ENCODE peak calls at places on chromosomes 2 and 18, in five cellular contexts. One of them, this sample, is unnamed.

GRCh38 chr18:74310411-74310810 is 5.2 kb upstream of the C18orf63 start:
- DNase-seq in OCI-M1: no peak
- DNase-seq in brain microvascular endothelial cell: peak
- DNase-seq in DMS153: no peak
- DNase-seq in hypothalamus: no peak
- DNase-seq in this sample: no peak

GRCh38 chr18:70558371-70558770 is 269.5 kb downstream of the SOCS6 start:
- DNase-seq in DMS153: no peak
- DNase-seq in hypothalamus: no peak
- DNase-seq in brain microvascular endothelial cell: no peak
- DNase-seq in OCI-M1: no peak
- DNase-seq in this sample: no peak

GRCh38 chr2:102910724-102911123 is 148.9 kb downstream of the TMEM182 start:
- DNase-seq in hypothalamus: no peak
- DNase-seq in OCI-M1: no peak
- DNase-seq in DMS153: no peak
- DNase-seq in brain microvascular endothelial cell: no peak
- DNase-seq in this sample: no peak

GRCh38 chr18:59787998-59788875 is 91.0 kb upstream of the CCBE1 start:
- DNase-seq in hypothalamus: no peak
- DNase-seq in DMS153: no peak
- DNase-seq in OCI-M1: peak
- DNase-seq in brain microvascular endothelial cell: peak
- DNase-seq in this sample: no peak

GRCh38 chr2:85445316-85446295 is 27.1 kb downstream of the SH2D6 start:
- DNase-seq in OCI-M1: peak
- DNase-seq in DMS153: peak
- DNase-seq in hypothalamus: no peak
- DNase-seq in brain microvascular endothelial cell: no peak
- DNase-seq in this sample: no peak

GRCh38 chr2:10257500-10258147 is 45.1 kb upstream of the HPCAL1 start:
- DNase-seq in DMS153: no peak
- DNase-seq in hypothalamus: no peak
- DNase-seq in brain microvascular endothelial cell: no peak
- DNase-seq in OCI-M1: no peak
- DNase-seq in this sample: no peak

GRCh38 chr2:3349211-3349693 is 28.4 kb downstream of the EIPR1 start:
- DNase-seq in DMS153: peak
- DNase-seq in OCI-M1: no peak
- DNase-seq in hypothalamus: peak
- DNase-seq in brain microvascular endothelial cell: peak
- DNase-seq in this sample: no peak

GRCh38 chr2:46763861-46764260 is 151.7 kb downstream of the MCFD2 start:
- DNase-seq in hypothalamus: no peak
- DNase-seq in brain microvascular endothelial cell: no peak
- DNase-seq in DMS153: no peak
- DNase-seq in OCI-M1: no peak
- DNase-seq in this sample: no peak

GRCh38 chr2:167945660-167946366 is 301.6 kb downstream of the STK39 start:
- DNase-seq in hypothalamus: no peak
- DNase-seq in DMS153: no peak
- DNase-seq in brain microvascular endothelial cell: no peak
- DNase-seq in OCI-M1: peak
- DNase-seq in this sample: no peak

GRCh38 chr2:27370816-27371620 is 602 bp downstream of the SNX17 start:
- DNase-seq in DMS153: no peak
- DNase-seq in hypothalamus: peak
- DNase-seq in brain microvascular endothelial cell: peak
- DNase-seq in OCI-M1: peak
- DNase-seq in this sample: no peak

GRCh38 chr2:112021781-112022231 is 33.3 kb upstream of the TMEM87B start:
- DNase-seq in OCI-M1: peak
- DNase-seq in brain microvascular endothelial cell: no peak
- DNase-seq in hypothalamus: no peak
- DNase-seq in DMS153: no peak
- DNase-seq in this sample: no peak

GRCh38 chr2:217291259-217291658 is 431.4 kb upstream of the TNP1 start:
- DNase-seq in hypothalamus: no peak
- DNase-seq in DMS153: no peak
- DNase-seq in brain microvascular endothelial cell: no peak
- DNase-seq in OCI-M1: no peak
- DNase-seq in this sample: no peak

GRCh38 chr2:127651987-127652550 is 6.1 kb downstream of the GPR17 start:
- DNase-seq in OCI-M1: no peak
- DNase-seq in hypothalamus: peak
- DNase-seq in brain microvascular endothelial cell: no peak
- DNase-seq in DMS153: no peak
- DNase-seq in this sample: no peak

GRCh38 chr18:56789004-56789888 is 138.1 kb downstream of the WDR7 start:
- DNase-seq in DMS153: no peak
- DNase-seq in brain microvascular endothelial cell: peak
- DNase-seq in OCI-M1: peak
- DNase-seq in hypothalamus: no peak
- DNase-seq in this sample: no peak

GRCh38 chr2:157830696-157831570 is 45.2 kb downstream of the ACVR1 start:
- DNase-seq in DMS153: no peak
- DNase-seq in brain microvascular endothelial cell: peak
- DNase-seq in OCI-M1: peak
- DNase-seq in hypothalamus: peak
- DNase-seq in this sample: no peak

GRCh38 chr2:133480707-133481429 is 87.4 kb downstream of the NCKAP5 start:
- DNase-seq in OCI-M1: no peak
- DNase-seq in hypothalamus: no peak
- DNase-seq in brain microvascular endothelial cell: no peak
- DNase-seq in DMS153: no peak
- DNase-seq in this sample: no peak

GRCh38 chr2:55961318-55961911 is 37.8 kb upstream of the EFEMP1 start:
- DNase-seq in hypothalamus: peak
- DNase-seq in DMS153: peak
- DNase-seq in OCI-M1: peak
- DNase-seq in brain microvascular endothelial cell: peak
- DNase-seq in this sample: no peak